ENCODE peak calls at places on chromosome 1, in ten cellular contexts. M, I, G, N, U, W, Z, Q, X and Y are unnamed samples.

GRCh38 chr1:194829492-194829891 is 1643.1 kb upstream of the B3GALT2 start:
- DNase-seq in M (peak; percentile 45), I (no peak), G (no peak), N (no peak), U (no peak), W (no peak), Z (no peak), Q (no peak), X (no peak), Y (no peak)

GRCh38 chr1:160637821-160638539 is 8.9 kb downstream of the SLAMF1 start:
- DNase-seq in M (peak; percentile 42), I (peak; percentile 50), G (no peak), N (no peak), U (no peak), W (no peak), Z (no peak), Q (peak; percentile 3), X (no peak), Y (no peak)

GRCh38 chr1:156262461-156263287 is 14.8 kb upstream of the PAQR6 start:
- DNase-seq in M (peak; percentile 93), I (no peak), G (no peak), N (no peak), U (no peak), W (no peak), Z (no peak), Q (peak; percentile 87), X (no peak), Y (peak; percentile 83)

GRCh38 chr1:230179249-230179648 is 112.2 kb downstream of the GALNT2 start:
- DNase-seq in M (no peak), I (no peak), G (no peak), N (no peak), U (no peak), W (no peak), Z (no peak), Q (no peak), X (no peak), Y (no peak)

GRCh38 chr1:42730002-42730401 is 10.0 kb downstream of the CLDN19 start:
- DNase-seq in M (no peak), I (no peak), G (no peak), N (no peak), U (no peak), W (peak; percentile 19), Z (peak; percentile 72), Q (no peak), X (no peak), Y (no peak)

GRCh38 chr1:42420911-42421585 is 34.8 kb downstream of the ZMYND12 start:
- DNase-seq in M (peak; percentile 82), I (no peak), G (no peak), N (peak; percentile 75), U (no peak), W (no peak), Z (peak; percentile 99), Q (peak; percentile 61), X (peak; percentile 98), Y (peak; percentile 56)

GRCh38 chr1:10612446-10613160 is 137.9 kb downstream of the PEX14 start:
- DNase-seq in M (no peak), I (no peak), G (no peak), N (no peak), U (no peak), W (no peak), Z (no peak), Q (no peak), X (no peak), Y (no peak)

GRCh38 chr1:227131193-227131592 is 187.1 kb downstream of the CDC42BPA start:
- DNase-seq in M (peak; percentile 61), I (no peak), G (no peak), N (no peak), U (no peak), W (no peak), Z (peak; percentile 47), Q (peak; percentile 74), X (no peak), Y (peak; percentile 35)

GRCh38 chr1:156414440-156415064 is 45.5 kb downstream of the RHBG start:
- DNase-seq in M (peak; percentile 15), I (no peak), G (no peak), N (no peak), U (no peak), W (no peak), Z (no peak), Q (no peak), X (no peak), Y (no peak)

GRCh38 chr1:202698276-202698675 is 12.0 kb downstream of the SYT2 start:
- DNase-seq in M (no peak), I (no peak), G (no peak), N (no peak), U (no peak), W (no peak), Z (no peak), Q (no peak), X (no peak), Y (no peak)

GRCh38 chr1:206559661-206559995 is 52.3 kb downstream of the RASSF5 start:
- DNase-seq in M (no peak), I (no peak), G (no peak), N (no peak), U (no peak), W (no peak), Z (no peak), Q (no peak), X (no peak), Y (no peak)

GRCh38 chr1:87678221-87678715 is 349.6 kb downstream of the LMO4 start:
- DNase-seq in M (no peak), I (no peak), G (no peak), N (no peak), U (no peak), W (no peak), Z (no peak), Q (no peak), X (no peak), Y (no peak)